ENCODE peak calls at places on chromosome 16, in ten cellular contexts. E is left ventricle myocardium superior; Q is stimulated activated effector memory CD8-positive, alpha-beta T cell treated with anti-CD3 and anti-CD28 coated beads, Interleukin-12 subunit alpha, Interleukin-12 subunit beta, amount 100 ng/mL, for 72 hours; C is heart right ventricle; J is CD4-positive, alpha-beta T cell; R is HepG2; K is naive thymus-derived CD4-positive, alpha-beta T cell; M is activated CD8-positive, alpha-beta memory T cell treated with anti-CD3 and anti-CD28 coated beads, Interleukin-2, amount 10 ng/mL, durations not matched to agents 7 days and 5 days; U is foreskin keratinocyte; W is stimulated activated naive CD8-positive, alpha-beta T cell treated with anti-CD3 and anti-CD28 coated beads, Interleukin-15, Interleukin-2, amounts not matched to agents 100 U/mL and 50 U/mL, for 24 hours. I is an unnamed sample.

GRCh38 chr16:81409016-81409556 is 35.5 kb upstream of the CMIP start:
- ATAC-seq in E (no peak), Q (no peak), C (no peak), J (no peak), R (no peak), K (no peak), M (no peak), U (no peak), W (no peak), I (no peak)

GRCh38 chr16:50478773-50479149 is 69.4 kb upstream of the NKD1 start:
- ATAC-seq in E (no peak), Q (no peak), C (no peak), J (no peak), R (no peak), K (no peak), M (no peak), U (peak; percentile 60), W (no peak), I (no peak)

GRCh38 chr16:90047714-90048346 is 28.6 kb upstream of the DBNDD1 start:
- ATAC-seq in E (peak; percentile 10), Q (no peak), C (no peak), J (peak; percentile 54), R (no peak), K (peak; percentile 65), M (peak; percentile 42), U (no peak), W (no peak), I (no peak)

GRCh38 chr16:84527486-84528269 is 23.2 kb upstream of the MEAK7 start:
- ATAC-seq in E (no peak), Q (no peak), C (no peak), J (no peak), R (no peak), K (peak; percentile 53), M (no peak), U (no peak), W (no peak), I (no peak)

GRCh38 chr16:69479806-69480205 is 55.4 kb downstream of the CYB5B start:
- ATAC-seq in E (no peak), Q (no peak), C (no peak), J (no peak), R (no peak), K (no peak), M (no peak), U (peak; percentile 46), W (no peak), I (no peak)

GRCh38 chr16:11291021-11291716 is 10.0 kb upstream of the PRM1 start:
- ATAC-seq in E (no peak), Q (no peak), C (no peak), J (no peak), R (no peak), K (no peak), M (no peak), U (no peak), W (no peak), I (no peak)

GRCh38 chr16:80006175-80006895 is 405.8 kb upstream of the MAF start:
- ATAC-seq in E (peak; percentile 65), Q (no peak), C (peak; percentile 55), J (no peak), R (no peak), K (no peak), M (no peak), U (peak; percentile 99), W (no peak), I (no peak)

GRCh38 chr16:508884-509736 is 18.4 kb upstream of the CAPN15 start:
- ATAC-seq in E (no peak), Q (no peak), C (peak; percentile 10), J (no peak), R (peak; percentile 95), K (no peak), M (no peak), U (no peak), W (no peak), I (no peak)

GRCh38 chr16:56919099-56919800 is 12.7 kb upstream of the HERPUD1 start:
- ATAC-seq in E (no peak), Q (peak; percentile 39), C (no peak), J (no peak), R (peak; percentile 70), K (no peak), M (no peak), U (peak; percentile 57), W (peak; percentile 62), I (peak; percentile 38)

GRCh38 chr16:57166951-57167350 is 18.9 kb downstream of the PSME3IP1 start:
- ATAC-seq in E (peak; percentile 94), Q (no peak), C (peak; percentile 81), J (no peak), R (no peak), K (peak; percentile 53), M (no peak), U (peak; percentile 77), W (no peak), I (no peak)

GRCh38 chr16:2276501-2277195 is 8.7 kb upstream of the RNPS1 start:
- ATAC-seq in E (no peak), Q (no peak), C (no peak), J (no peak), R (peak; percentile 21), K (no peak), M (no peak), U (no peak), W (no peak), I (no peak)

GRCh38 chr16:17404903-17405691 is 65.7 kb downstream of the XYLT1 start:
- ATAC-seq in E (peak; percentile 76), Q (no peak), C (peak; percentile 77), J (no peak), R (peak; percentile 48), K (no peak), M (no peak), U (no peak), W (no peak), I (no peak)

GRCh38 chr16:28259091-28259780 is 33.1 kb upstream of the SBK1 start:
- ATAC-seq in E (peak; percentile 24), Q (no peak), C (peak; percentile 33), J (no peak), R (no peak), K (no peak), M (peak; percentile 47), U (no peak), W (no peak), I (no peak)

GRCh38 chr16:49833055-49833454 is 22.9 kb downstream of the ZNF423 start:
- ATAC-seq in E (peak; percentile 63), Q (no peak), C (peak; percentile 75), J (no peak), R (no peak), K (no peak), M (no peak), U (no peak), W (no peak), I (no peak)

GRCh38 chr16:85195884-85196816 is 83.9 kb upstream of the CIBAR2 start:
- ATAC-seq in E (peak; percentile 71), Q (no peak), C (peak; percentile 73), J (no peak), R (no peak), K (no peak), M (no peak), U (no peak), W (no peak), I (no peak)

GRCh38 chr16:74146643-74147042 is 150.0 kb upstream of the PSMD7 start:
- ATAC-seq in E (no peak), Q (no peak), C (no peak), J (no peak), R (no peak), K (no peak), M (no peak), U (no peak), W (no peak), I (no peak)

GRCh38 chr16:89583895-89584644 is 8.5 kb downstream of the CPNE7 start:
- ATAC-seq in E (no peak), Q (peak; percentile 33), C (no peak), J (no peak), R (peak; percentile 6), K (no peak), M (no peak), U (no peak), W (peak; percentile 42), I (no peak)

GRCh38 chr16:78895661-78896060 is 704.9 kb downstream of the MAF start:
- ATAC-seq in E (no peak), Q (peak; percentile 52), C (no peak), J (peak; percentile 28), R (no peak), K (no peak), M (no peak), U (no peak), W (no peak), I (peak; percentile 38)

GRCh38 chr16:90011908-90012501 is 7.3 kb downstream of the DBNDD1 start:
- ATAC-seq in E (no peak), Q (no peak), C (peak; percentile 9), J (no peak), R (peak; percentile 9), K (no peak), M (no peak), U (no peak), W (no peak), I (no peak)

GRCh38 chr16:72840591-72841381 is 207.1 kb downstream of the ZFHX3 start:
- ATAC-seq in E (peak; percentile 18), Q (no peak), C (no peak), J (no peak), R (no peak), K (peak; percentile 57), M (no peak), U (no peak), W (no peak), I (no peak)

GRCh38 chr16:85923153-85924021 is 24.4 kb downstream of the IRF8 start:
- ATAC-seq in E (no peak), Q (no peak), C (no peak), J (no peak), R (no peak), K (no peak), M (no peak), U (no peak), W (peak; percentile 3), I (no peak)

GRCh38 chr16:49851468-49851787 is 4.5 kb downstream of the ZNF423 start:
- ATAC-seq in E (no peak), Q (no peak), C (no peak), J (no peak), R (no peak), K (no peak), M (no peak), U (no peak), W (no peak), I (no peak)

GRCh38 chr16:77859493-77860232 is 71.3 kb downstream of the VAT1L start:
- ATAC-seq in E (peak; percentile 94), Q (no peak), C (peak; percentile 93), J (no peak), R (no peak), K (no peak), M (no peak), U (no peak), W (no peak), I (no peak)

GRCh38 chr16:2960183-2961010 is 3.7 kb upstream of the KREMEN2 start:
- ATAC-seq in E (no peak), Q (no peak), C (no peak), J (no peak), R (no peak), K (no peak), M (no peak), U (no peak), W (no peak), I (no peak)

GRCh38 chr16:768428-768827 is 7.9 kb downstream of the MSLN start:
- ATAC-seq in E (no peak), Q (no peak), C (no peak), J (no peak), R (peak; percentile 26), K (no peak), M (no peak), U (no peak), W (no peak), I (peak; percentile 19)

GRCh38 chr16:79097781-79098180 is 502.8 kb downstream of the MAF start:
- ATAC-seq in E (no peak), Q (no peak), C (no peak), J (no peak), R (no peak), K (no peak), M (no peak), U (no peak), W (no peak), I (no peak)

GRCh38 chr16:50709061-50709695 is 15.8 kb downstream of the NOD2 start:
- ATAC-seq in E (peak; percentile 47), Q (peak; percentile 36), C (peak; percentile 47), J (no peak), R (no peak), K (peak; percentile 70), M (no peak), U (no peak), W (peak; percentile 38), I (peak; percentile 64)

GRCh38 chr16:1950047-1950446 is 4.4 kb downstream of the RPL3L start:
- ATAC-seq in E (peak; percentile 13), Q (no peak), C (peak; percentile 45), J (no peak), R (peak; percentile 37), K (no peak), M (no peak), U (peak; percentile 62), W (no peak), I (no peak)